ENCODE peak calls at places on chromosomes 16 and 17, in six cellular contexts. A is neuronal stem cell, N is IMR-90, U is H1, G is mesenchymal stem cell, R is trophoblast cell. V is an unnamed sample.

GRCh38 chr17:37147301-37147812 is 198.6 kb downstream of the AATF start:
- DNase-seq in A (no peak), N (peak), U (no peak), G (no peak), R (no peak), V (no peak)

GRCh38 chr16:48558269-48558915 is 51.6 kb downstream of the N4BP1 start:
- DNase-seq in A (no peak), N (peak), U (no peak), G (peak), R (no peak), V (no peak)

GRCh38 chr17:78725448-78726021 is 56.5 kb downstream of the CYTH1 start:
- DNase-seq in A (no peak), N (no peak), U (no peak), G (no peak), R (no peak), V (no peak)

GRCh38 chr17:34703533-34703932 is 124.2 kb downstream of the TMEM132E start:
- DNase-seq in A (peak), N (peak), U (no peak), G (peak), R (peak), V (peak)

GRCh38 chr16:50624449-50624782 is 56.7 kb downstream of the SNX20 start:
- DNase-seq in A (no peak), N (no peak), U (no peak), G (no peak), R (no peak), V (no peak)

GRCh38 chr16:80746231-80746630 is 58.2 kb downstream of the CDYL2 start:
- DNase-seq in A (no peak), N (no peak), U (no peak), G (no peak), R (no peak), V (no peak)

GRCh38 chr16:24440296-24440695 is 99.1 kb upstream of the RBBP6 start:
- DNase-seq in A (no peak), N (no peak), U (no peak), G (no peak), R (no peak), V (no peak)

GRCh38 chr17:51245535-51245934 is 14.3 kb downstream of the MBTD1 start:
- DNase-seq in A (no peak), N (peak), U (no peak), G (no peak), R (no peak), V (no peak)

GRCh38 chr17:8189041-8189710 is 804 bp downstream of the BORCS6 start:
- DNase-seq in A (no peak), N (no peak), U (no peak), G (peak), R (no peak), V (no peak)

GRCh38 chr17:30920683-30921543 is 832 bp upstream of the ADAP2 start:
- DNase-seq in A (no peak), N (peak), U (no peak), G (peak), R (peak), V (no peak)

GRCh38 chr17:42361781-42362186 is 26.5 kb downstream of the STAT3 start:
- DNase-seq in A (no peak), N (no peak), U (no peak), G (no peak), R (no peak), V (no peak)

GRCh38 chr17:56778898-56779297 is 54.8 kb downstream of the C17orf67 start:
- DNase-seq in A (no peak), N (no peak), U (no peak), G (no peak), R (no peak), V (no peak)

GRCh38 chr17:56779898-56780777 is 53.6 kb downstream of the C17orf67 start:
- DNase-seq in A (peak), N (peak), U (peak), G (peak), R (peak), V (peak)

GRCh38 chr17:56774650-56775049 is 59.1 kb downstream of the C17orf67 start:
- DNase-seq in A (no peak), N (no peak), U (no peak), G (no peak), R (no peak), V (no peak)

GRCh38 chr17:56779306-56779705 is 54.4 kb downstream of the C17orf67 start:
- DNase-seq in A (no peak), N (no peak), U (no peak), G (no peak), R (no peak), V (no peak)

DNA sequence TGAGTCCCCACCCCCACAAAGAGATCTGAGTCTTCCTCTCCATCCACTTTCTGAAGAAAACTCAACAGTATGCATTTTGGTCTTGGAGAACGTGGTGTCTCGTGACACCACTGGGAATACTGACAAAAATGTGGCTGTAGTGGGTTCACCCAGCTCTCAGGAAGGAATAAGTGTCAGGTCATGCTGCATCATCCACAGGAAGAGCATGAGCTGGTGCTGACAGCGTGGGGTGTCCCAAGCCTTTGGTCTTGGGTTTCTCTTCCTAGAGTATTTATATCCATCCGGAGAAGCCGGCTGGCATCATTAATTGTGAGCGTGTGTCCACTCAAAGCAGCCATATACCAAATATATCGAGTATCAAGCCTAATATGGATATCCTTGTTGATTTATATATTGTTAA is 55.9 kb downstream of the C17orf67 start:
- DNase-seq in A (no peak), N (peak), U (no peak), G (peak), R (no peak), V (no peak)
- H3K14ac ChIP-seq in A (no peak), N (peak), U (no peak), G (no peak), R (no peak), V (no peak)

GRCh38 chr16:84136331-84137125 is 8.4 kb downstream of the HSDL1 start:
- DNase-seq in A (no peak), N (peak), U (no peak), G (no peak), R (no peak), V (no peak)

GRCh38 chr16:84132527-84133285 is 12.3 kb downstream of the HSDL1 start:
- DNase-seq in A (no peak), N (peak), U (no peak), G (no peak), R (no peak), V (no peak)

DNA sequence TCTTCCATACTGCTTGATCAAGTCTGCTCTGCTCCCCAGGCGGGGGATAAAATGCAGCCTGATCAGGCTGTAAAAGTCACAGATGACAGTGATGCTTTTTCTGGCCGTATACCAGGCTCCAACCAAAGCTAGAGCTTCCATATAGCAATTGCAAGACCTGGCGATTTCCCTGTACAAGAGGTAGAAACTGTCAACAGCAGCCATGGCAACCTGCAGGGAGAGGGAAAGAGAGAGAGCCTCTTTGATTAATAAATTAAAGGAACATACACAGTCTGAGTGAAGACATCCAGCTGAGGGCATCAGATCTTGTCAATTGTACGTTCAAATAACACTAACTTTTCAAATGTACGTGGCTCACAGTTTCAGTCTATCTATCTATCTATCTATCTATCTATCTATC is 13.9 kb downstream of the HSDL1 start:
- DNase-seq in A (no peak), N (no peak), U (no peak), G (no peak), R (no peak), V (no peak)
- H3K14ac ChIP-seq in A (no peak), N (no peak), U (no peak), G (no peak), R (no peak), V (no peak)

DNA sequence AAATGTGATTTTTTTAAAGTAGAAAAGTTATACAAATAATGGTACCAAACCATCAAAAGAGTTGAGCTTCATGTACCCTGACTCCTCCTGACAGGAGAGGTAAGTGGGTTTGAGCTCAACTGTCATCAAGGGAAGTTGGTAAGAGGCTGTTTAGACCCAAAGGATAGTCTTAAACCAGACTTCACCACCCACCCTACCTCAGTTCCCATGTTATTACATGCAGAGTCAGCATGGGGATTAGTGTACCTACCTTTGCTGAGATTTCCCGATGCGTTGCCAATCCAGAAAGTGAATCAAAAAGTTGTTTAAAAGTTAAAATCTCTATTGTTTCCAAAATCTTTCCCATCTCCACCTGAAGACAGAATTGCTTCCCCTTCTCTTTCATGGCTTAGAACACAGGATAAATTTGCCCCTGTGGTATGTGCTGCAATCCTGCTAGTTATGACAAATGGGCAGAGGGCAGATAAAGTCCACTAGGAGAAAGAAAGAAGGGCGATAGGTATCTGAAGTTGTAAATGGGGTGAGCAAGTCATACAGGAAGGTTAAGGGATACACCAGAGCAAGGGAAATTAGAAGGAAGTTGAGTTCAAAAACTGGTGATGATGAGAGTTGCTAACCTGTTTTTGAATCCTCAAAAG is 72.8 kb downstream of the NEUROD2 start:
- DNase-seq in A (no peak), N (no peak), U (no peak), G (no peak), R (no peak), V (no peak)
- H3K14ac ChIP-seq in A (no peak), N (no peak), U (no peak), G (no peak), R (no peak), V (no peak)

GRCh38 chr16:77834600-77834963 is 46.2 kb downstream of the VAT1L start:
- DNase-seq in A (no peak), N (peak), U (no peak), G (peak), R (peak), V (no peak)
- H3K14ac ChIP-seq in A (no peak), N (peak), U (no peak), G (no peak), R (peak), V (no peak)

DNA sequence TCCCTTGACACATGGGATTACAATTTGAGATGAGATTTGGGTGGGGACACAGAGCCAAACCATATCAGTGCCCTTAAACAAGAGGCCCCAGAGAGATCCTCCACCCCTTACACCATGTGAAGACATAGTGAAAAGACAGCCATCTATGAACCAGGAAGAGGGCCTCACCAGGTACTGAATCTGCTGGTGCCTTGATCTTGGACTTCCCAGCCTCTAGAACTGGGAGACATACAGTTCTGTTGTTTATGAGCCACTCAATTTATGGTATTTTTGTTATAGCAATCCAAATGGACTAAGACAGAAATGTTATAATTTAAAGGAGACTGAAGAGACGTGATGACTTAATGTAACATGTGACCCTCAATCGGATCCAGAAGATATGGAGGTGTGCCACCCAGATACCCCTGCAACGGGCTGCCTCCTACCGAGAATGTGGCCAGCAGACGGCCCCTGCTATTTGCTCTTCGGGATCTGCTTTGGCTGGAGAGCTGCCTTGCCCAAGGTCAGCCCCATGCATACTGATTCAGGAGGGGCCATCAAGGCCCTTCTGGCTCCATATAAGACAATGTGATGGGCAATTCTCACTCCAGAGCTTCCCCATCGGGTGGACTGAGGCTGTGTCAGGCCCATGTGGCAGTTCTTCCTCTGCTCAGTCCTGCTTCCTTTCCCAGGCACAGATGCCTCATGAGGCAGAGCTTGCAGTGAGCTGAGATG is 80.6 kb downstream of the NETO2 start:
- DNase-seq in A (no peak), N (no peak), U (no peak), G (no peak), R (no peak), V (peak)
- H3K14ac ChIP-seq in A (no peak), N (no peak), U (no peak), G (no peak), R (no peak), V (no peak)

GRCh38 chr17:72162569-72162968 is 41.7 kb downstream of the SOX9 start:
- DNase-seq in A (no peak), N (no peak), U (no peak), G (no peak), R (no peak), V (no peak)
- H3K14ac ChIP-seq in A (no peak), N (no peak), U (no peak), G (no peak), R (no peak), V (no peak)

GRCh38 chr16:82713778-82714177 is 87.0 kb downstream of the CDH13 start:
- DNase-seq in A (no peak), N (no peak), U (no peak), G (no peak), R (no peak), V (no peak)

GRCh38 chr16:82704369-82704768 is 77.6 kb downstream of the CDH13 start:
- DNase-seq in A (no peak), N (peak), U (no peak), G (no peak), R (no peak), V (no peak)

GRCh38 chr16:82715833-82716232 is 89.1 kb downstream of the CDH13 start:
- DNase-seq in A (no peak), N (no peak), U (no peak), G (no peak), R (no peak), V (no peak)

GRCh38 chr16:82715160-82715559 is 88.4 kb downstream of the CDH13 start:
- DNase-seq in A (no peak), N (no peak), U (no peak), G (no peak), R (no peak), V (no peak)

DNA sequence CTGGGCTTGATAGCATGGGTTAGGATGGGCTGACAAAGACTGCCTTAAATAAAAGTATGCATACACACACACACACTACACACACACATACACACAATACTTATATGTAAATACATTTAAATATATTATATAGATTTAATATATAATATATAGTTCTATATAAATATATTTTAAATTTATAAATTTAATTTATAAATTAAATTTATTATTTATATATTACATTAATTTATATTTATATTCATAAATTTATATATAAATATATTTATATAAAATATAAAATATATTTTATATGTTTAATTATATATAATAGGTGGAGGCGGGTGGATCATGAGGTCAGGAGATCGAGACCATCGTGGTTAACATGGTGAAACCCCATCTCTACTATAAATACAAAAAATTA is 83.2 kb downstream of the CDH13 start:
- DNase-seq in A (no peak), N (no peak), U (no peak), G (no peak), R (no peak), V (no peak)
- H3K14ac ChIP-seq in A (no peak), N (no peak), U (no peak), G (no peak), R (no peak), V (no peak)

V was measured in H9.